ENCODE peak calls at places on chromosomes 13 and 19, in six cellular contexts. P is bronchial epithelial cell, Z is lung, R is upper lobe of left lung, M is cardiac fibroblast, K is OCI-LY7. X is an unnamed sample.

GRCh38 chr19:7975037-7975436 is 30.4 kb downstream of the ELAVL1 start:
- DNase-seq in P (no peak), Z (no peak), R (no peak), M (no peak), K (no peak), X (no peak)

GRCh38 chr13:41465215-41465907 is 8.0 kb downstream of the RGCC start:
- DNase-seq in P (peak), Z (peak), R (peak), M (peak), K (peak), X (no peak)

GRCh38 chr19:53812335-53812734 is 11.8 kb downstream of the NLRP12 start:
- DNase-seq in P (no peak), Z (no peak), R (no peak), M (no peak), K (peak), X (no peak)

GRCh38 chr13:52187029-52187423 is 27.6 kb upstream of the NEK3 start:
- DNase-seq in P (no peak), Z (no peak), R (no peak), M (no peak), K (no peak), X (no peak)

GRCh38 chr13:88726075-88726474 is 1054.9 kb downstream of the SLITRK5 start:
- DNase-seq in P (no peak), Z (no peak), R (no peak), M (no peak), K (no peak), X (no peak)

GRCh38 chr13:41837668-41838067 is 123.2 kb downstream of the VWA8 start:
- DNase-seq in P (no peak), Z (no peak), R (no peak), M (no peak), K (no peak), X (no peak)

GRCh38 chr19:6530385-6531162 is at the start of gene TNFSF9:
- DNase-seq in P (peak), Z (peak), R (peak), M (peak), K (peak), X (peak)

GRCh38 chr13:64525687-64526086 is 2704.4 kb downstream of the PCDH9 start:
- DNase-seq in P (no peak), Z (no peak), R (no peak), M (no peak), K (no peak), X (no peak)

GRCh38 chr19:14544047-14544446 is 14.7 kb downstream of the TECR start:
- DNase-seq in P (no peak), Z (no peak), R (no peak), M (no peak), K (no peak), X (no peak)

GRCh38 chr19:8489591-8490394 is 12.6 kb downstream of the PRAM1 start:
- DNase-seq in P (peak), Z (no peak), R (peak), M (no peak), K (no peak), X (no peak)

GRCh38 chr19:29098863-29099481 is 114.0 kb downstream of the UQCRFS1 start:
- DNase-seq in P (peak), Z (peak), R (peak), M (peak), K (no peak), X (no peak)

GRCh38 chr19:46296722-46297431 is at the start of gene HIF3A:
- DNase-seq in P (no peak), Z (peak), R (peak), M (peak), K (no peak), X (no peak)

GRCh38 chr13:45584816-45585215 is 30.7 kb downstream of the ERICH6B start:
- DNase-seq in P (peak), Z (no peak), R (no peak), M (no peak), K (no peak), X (no peak)

GRCh38 chr13:42330991-42331390 is 59.0 kb downstream of the AKAP11 start:
- DNase-seq in P (peak), Z (no peak), R (no peak), M (no peak), K (no peak), X (no peak)

GRCh38 chr19:35995655-35995993 is 636 bp downstream of the SDHAF1 start:
- DNase-seq in P (no peak), Z (peak), R (peak), M (peak), K (peak), X (no peak)

GRCh38 chr19:37251308-37252229 is 33.6 kb downstream of the ZNF383 start:
- DNase-seq in P (peak), Z (peak), R (peak), M (peak), K (no peak), X (peak)

GRCh38 chr13:49298903-49299605 is 51.3 kb downstream of the CDADC1 start:
- DNase-seq in P (no peak), Z (no peak), R (no peak), M (no peak), K (no peak), X (no peak)

GRCh38 chr13:99442273-99442895 is 58.9 kb upstream of the TM9SF2 start:
- DNase-seq in P (peak), Z (no peak), R (no peak), M (peak), K (peak), X (no peak)

GRCh38 chr19:41699231-41699967 is 9.0 kb upstream of the CEACAM5 start:
- DNase-seq in P (peak), Z (no peak), R (no peak), M (no peak), K (no peak), X (no peak)

GRCh38 chr13:42377640-42378382 is 105.9 kb downstream of the AKAP11 start:
- DNase-seq in P (no peak), Z (no peak), R (no peak), M (peak), K (peak), X (no peak)

GRCh38 chr13:21638319-21639282 is 32.3 kb upstream of the FGF9 start:
- DNase-seq in P (peak), Z (no peak), R (no peak), M (peak), K (peak), X (peak)

GRCh38 chr13:90238433-90238832 is 1109.1 kb upstream of the MIR17HG start:
- DNase-seq in P (peak), Z (no peak), R (no peak), M (peak), K (no peak), X (peak)

GRCh38 chr19:10701955-10702307 is 692 bp downstream of the QTRT1 start:
- DNase-seq in P (no peak), Z (no peak), R (no peak), M (no peak), K (peak), X (no peak)

GRCh38 chr19:19528721-19529490 is at the start of gene YJEFN3:
- DNase-seq in P (no peak), Z (no peak), R (no peak), M (no peak), K (no peak), X (no peak)

GRCh38 chr13:114124921-114125320 is 7.5 kb downstream of the RASA3 start:
- DNase-seq in P (peak), Z (no peak), R (no peak), M (peak), K (no peak), X (no peak)

GRCh38 chr19:54804571-54804970 is 1.2 kb downstream of the KIR2DL4 start:
- DNase-seq in P (no peak), Z (no peak), R (no peak), M (no peak), K (no peak), X (no peak)

GRCh38 chr13:62119739-62120700 is 704.4 kb upstream of the PCDH20 start:
- DNase-seq in P (peak), Z (no peak), R (no peak), M (peak), K (peak), X (no peak)

GRCh38 chr19:34985249-34986022 is 14.7 kb upstream of the GRAMD1A start:
- DNase-seq in P (peak), Z (peak), R (peak), M (peak), K (peak), X (peak)

GRCh38 chr19:33063356-33064116 is 1.2 kb downstream of the RHPN2 start:
- DNase-seq in P (no peak), Z (no peak), R (no peak), M (peak), K (peak), X (no peak)

GRCh38 chr19:1469936-1470863 is 8.8 kb downstream of the C19orf25 start:
- DNase-seq in P (peak), Z (no peak), R (no peak), M (no peak), K (peak), X (no peak)

GRCh38 chr13:59415498-59415897 is 748.2 kb downstream of the DIAPH3 start:
- DNase-seq in P (no peak), Z (no peak), R (no peak), M (no peak), K (no peak), X (no peak)

GRCh38 chr19:9381367-9381785 is 18.6 kb downstream of the ZNF177 start:
- DNase-seq in P (no peak), Z (no peak), R (no peak), M (no peak), K (no peak), X (no peak)

GRCh38 chr13:99953138-99953755 is 18.3 kb downstream of the ZIC5 start:
- DNase-seq in P (no peak), Z (no peak), R (no peak), M (no peak), K (no peak), X (no peak)

GRCh38 chr13:38951525-38952313 is 38.9 kb downstream of the STOML3 start:
- DNase-seq in P (peak), Z (no peak), R (no peak), M (peak), K (no peak), X (no peak)
- H3K4me3 ChIP-seq in P (no peak), Z (no peak), R (no peak), M (no peak), K (no peak), X (no peak)

DNA sequence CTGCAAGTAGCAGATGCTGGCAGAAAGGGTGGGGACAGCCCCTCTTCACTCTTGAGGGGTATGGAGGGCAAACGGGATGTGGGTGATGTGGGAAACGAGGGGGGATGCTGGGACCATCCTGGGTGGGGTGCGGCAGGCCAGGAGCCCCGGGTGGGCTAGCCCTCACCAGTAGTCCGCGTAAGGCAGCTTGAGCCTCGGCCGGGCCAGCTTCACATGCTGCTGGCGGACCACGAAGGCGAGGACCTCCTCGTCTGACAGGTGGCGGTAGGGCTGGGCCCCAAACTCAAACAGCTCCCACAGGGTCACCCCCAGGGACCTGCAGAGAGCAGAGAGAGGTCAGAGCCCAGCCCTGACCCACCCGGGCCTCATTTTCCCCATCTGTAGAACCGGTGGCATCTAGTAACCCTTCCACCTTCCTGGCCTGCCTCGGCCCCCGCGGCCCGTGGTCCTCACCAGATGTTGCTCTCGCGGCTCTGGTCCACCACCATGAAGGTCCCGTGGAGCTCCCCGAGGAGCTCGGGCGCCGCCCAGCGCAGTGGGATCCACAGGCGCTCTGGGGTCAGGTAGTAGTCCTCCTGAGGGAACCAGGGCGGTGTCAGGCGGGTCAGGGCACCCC is 10.7 kb downstream of the LMTK3 start:
- DNase-seq in P (no peak), Z (no peak), R (no peak), M (no peak), K (no peak), X (no peak)
- H3K4me3 ChIP-seq in P (peak), Z (peak), R (peak), M (no peak), K (peak), X (peak)

DNA sequence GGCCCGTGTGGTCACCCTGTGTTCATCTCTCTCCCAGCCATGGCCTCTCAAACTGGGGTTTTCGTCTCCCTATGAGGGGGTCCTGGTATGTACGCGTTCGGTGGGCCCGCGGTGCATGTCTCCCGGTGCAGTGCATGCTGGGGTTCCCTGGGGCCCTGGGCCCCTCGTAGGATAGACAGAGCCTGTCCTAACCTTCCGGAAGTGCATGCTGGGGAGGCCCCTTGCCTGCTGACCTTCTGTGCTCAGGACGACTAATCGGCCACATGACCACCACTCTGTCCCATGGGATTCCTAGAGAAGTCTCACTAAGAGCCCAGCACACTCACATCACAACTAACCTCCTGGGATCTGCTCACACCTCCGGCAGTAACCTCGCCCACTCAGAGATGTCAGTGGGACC is 4.9 kb upstream of the USE1 start:
- DNase-seq in P (no peak), Z (no peak), R (no peak), M (no peak), K (no peak), X (no peak)
- H3K4me3 ChIP-seq in P (no peak), Z (no peak), R (no peak), M (no peak), K (no peak), X (no peak)

GRCh38 chr19:49801966-49802661 is 11.0 kb downstream of the FUZ start:
- DNase-seq in P (no peak), Z (peak), R (peak), M (peak), K (no peak), X (no peak)
- H3K4me3 ChIP-seq in P (no peak), Z (no peak), R (peak), M (peak), K (no peak), X (no peak)

GRCh38 chr19:18059902-18060301 is 26.8 kb downstream of the IL12RB1 start:
- DNase-seq in P (no peak), Z (no peak), R (no peak), M (no peak), K (no peak), X (no peak)

GRCh38 chr19:18055967-18056366 is 30.8 kb downstream of the IL12RB1 start:
- DNase-seq in P (no peak), Z (no peak), R (no peak), M (no peak), K (no peak), X (no peak)

GRCh38 chr19:18058208-18059009 is 28.3 kb downstream of the IL12RB1 start:
- DNase-seq in P (peak), Z (peak), R (peak), M (peak), K (peak), X (no peak)

GRCh38 chr19:18059297-18059696 is 27.4 kb downstream of the IL12RB1 start:
- DNase-seq in P (no peak), Z (no peak), R (no peak), M (no peak), K (no peak), X (no peak)

GRCh38 chr19:18057557-18057956 is 29.2 kb downstream of the IL12RB1 start:
- DNase-seq in P (no peak), Z (no peak), R (peak), M (peak), K (no peak), X (no peak)
- H3K4me3 ChIP-seq in P (no peak), Z (no peak), R (peak), M (no peak), K (no peak), X (no peak)

X was measured in LNCaP clone FGC.